ENCODE peak calls at places on chromosomes 11 and 22, in eight cellular contexts. One of them, this sample, is unnamed.
A peak's percentile ranks its signal among the peaks of the same experiment; 100 is the strongest.

GRCh38 chr11:66070604-66071325 is 693 bp downstream of the PACS1 start:
- DNase-seq in fibroblast of the aortic adventitia: peak; percentile 53
- DNase-seq in heart left ventricle: peak; percentile 80
- DNase-seq in GM04503: no peak
- DNase-seq in aorta: peak; percentile 91
- DNase-seq in neural crest cell: peak; percentile 30
- DNase-seq in ovary: peak; percentile 64
- DNase-seq in T-helper 1 cell: no peak
- DNase-seq in this sample: peak; percentile 51

GRCh38 chr11:125451400-125452124 is 44.5 kb downstream of the FEZ1 start:
- DNase-seq in ovary: peak; percentile 69
- DNase-seq in heart left ventricle: no peak
- DNase-seq in fibroblast of the aortic adventitia: peak; percentile 46
- DNase-seq in T-helper 1 cell: no peak
- DNase-seq in neural crest cell: peak; percentile 69
- DNase-seq in aorta: peak; percentile 84
- DNase-seq in GM04503: no peak
- DNase-seq in this sample: no peak

GRCh38 chr11:118625036-118625690 is 17.7 kb downstream of the PHLDB1 start:
- DNase-seq in GM04503: no peak
- DNase-seq in ovary: peak; percentile 25
- DNase-seq in T-helper 1 cell: no peak
- DNase-seq in neural crest cell: no peak
- DNase-seq in heart left ventricle: peak; percentile 12
- DNase-seq in aorta: peak; percentile 53
- DNase-seq in fibroblast of the aortic adventitia: no peak
- DNase-seq in this sample: no peak

GRCh38 chr22:42343551-42344081 is 73.2 kb upstream of the TCF20 start:
- DNase-seq in fibroblast of the aortic adventitia: no peak
- DNase-seq in aorta: no peak
- DNase-seq in T-helper 1 cell: no peak
- DNase-seq in ovary: peak; percentile 66
- DNase-seq in neural crest cell: no peak
- DNase-seq in heart left ventricle: no peak
- DNase-seq in GM04503: no peak
- DNase-seq in this sample: no peak

GRCh38 chr11:128407962-128408361 is 179.4 kb downstream of the ETS1 start:
- DNase-seq in heart left ventricle: no peak
- DNase-seq in fibroblast of the aortic adventitia: peak; percentile 96
- DNase-seq in T-helper 1 cell: no peak
- DNase-seq in neural crest cell: no peak
- DNase-seq in aorta: no peak
- DNase-seq in GM04503: peak; percentile 94
- DNase-seq in ovary: no peak
- DNase-seq in this sample: peak; percentile 16

GRCh38 chr11:33633251-33634003 is 67.2 kb downstream of the C11orf91 start:
- DNase-seq in fibroblast of the aortic adventitia: peak; percentile 25
- DNase-seq in GM04503: no peak
- DNase-seq in heart left ventricle: no peak
- DNase-seq in aorta: no peak
- DNase-seq in neural crest cell: no peak
- DNase-seq in T-helper 1 cell: no peak
- DNase-seq in ovary: no peak
- DNase-seq in this sample: peak; percentile 86

GRCh38 chr11:113142508-113142907 is 171.9 kb upstream of the TTC12 start:
- DNase-seq in T-helper 1 cell: no peak
- DNase-seq in aorta: no peak
- DNase-seq in heart left ventricle: no peak
- DNase-seq in fibroblast of the aortic adventitia: no peak
- DNase-seq in ovary: no peak
- DNase-seq in GM04503: no peak
- DNase-seq in neural crest cell: no peak
- DNase-seq in this sample: no peak

GRCh38 chr11:116930177-116930576 is 92.8 kb upstream of the APOA1 start:
- DNase-seq in ovary: no peak
- DNase-seq in neural crest cell: no peak
- DNase-seq in aorta: no peak
- DNase-seq in GM04503: no peak
- DNase-seq in heart left ventricle: no peak
- DNase-seq in fibroblast of the aortic adventitia: peak; percentile 57
- DNase-seq in T-helper 1 cell: no peak
- DNase-seq in this sample: peak; percentile 49

GRCh38 chr22:44753189-44754042 is 1.0 kb downstream of the ARHGAP8 start:
- DNase-seq in ovary: no peak
- DNase-seq in GM04503: peak; percentile 28
- DNase-seq in T-helper 1 cell: no peak
- DNase-seq in fibroblast of the aortic adventitia: peak; percentile 88
- DNase-seq in neural crest cell: no peak
- DNase-seq in aorta: no peak
- DNase-seq in heart left ventricle: no peak
- DNase-seq in this sample: peak; percentile 49

GRCh38 chr11:65642014-65642671 is 4.2 kb downstream of the SIPA1 start:
- DNase-seq in neural crest cell: no peak
- DNase-seq in T-helper 1 cell: no peak
- DNase-seq in aorta: no peak
- DNase-seq in fibroblast of the aortic adventitia: no peak
- DNase-seq in GM04503: no peak
- DNase-seq in heart left ventricle: no peak
- DNase-seq in ovary: no peak
- DNase-seq in this sample: no peak

GRCh38 chr11:15735711-15736110 is 620.6 kb downstream of the SOX6 start:
- DNase-seq in aorta: no peak
- DNase-seq in neural crest cell: no peak
- DNase-seq in T-helper 1 cell: no peak
- DNase-seq in ovary: no peak
- DNase-seq in heart left ventricle: no peak
- DNase-seq in fibroblast of the aortic adventitia: no peak
- DNase-seq in GM04503: no peak
- DNase-seq in this sample: no peak

GRCh38 chr11:15472405-15472799 is 357.7 kb downstream of the INSC start:
- DNase-seq in T-helper 1 cell: no peak
- DNase-seq in heart left ventricle: no peak
- DNase-seq in fibroblast of the aortic adventitia: no peak
- DNase-seq in ovary: no peak
- DNase-seq in aorta: no peak
- DNase-seq in neural crest cell: no peak
- DNase-seq in GM04503: no peak
- DNase-seq in this sample: no peak

GRCh38 chr11:25327656-25328055 is 830.8 kb downstream of the LUZP2 start:
- DNase-seq in ovary: no peak
- DNase-seq in aorta: no peak
- DNase-seq in neural crest cell: no peak
- DNase-seq in T-helper 1 cell: no peak
- DNase-seq in fibroblast of the aortic adventitia: no peak
- DNase-seq in GM04503: no peak
- DNase-seq in heart left ventricle: no peak
- DNase-seq in this sample: no peak

GRCh38 chr22:38180841-38181452 is 683 bp downstream of the PLA2G6 start:
- DNase-seq in GM04503: no peak
- DNase-seq in fibroblast of the aortic adventitia: no peak
- DNase-seq in heart left ventricle: peak; percentile 64
- DNase-seq in aorta: peak; percentile 77
- DNase-seq in neural crest cell: no peak
- DNase-seq in T-helper 1 cell: no peak
- DNase-seq in ovary: peak; percentile 43
- DNase-seq in this sample: no peak

GRCh38 chr11:126992065-126992803 is 8.3 kb downstream of the KIRREL3 start:
- DNase-seq in aorta: no peak
- DNase-seq in fibroblast of the aortic adventitia: peak; percentile 90
- DNase-seq in heart left ventricle: no peak
- DNase-seq in GM04503: peak; percentile 100
- DNase-seq in neural crest cell: no peak
- DNase-seq in ovary: no peak
- DNase-seq in T-helper 1 cell: no peak
- DNase-seq in this sample: peak; percentile 96

GRCh38 chr11:7671807-7672206 is 1.5 kb downstream of the CYB5R2 start:
- DNase-seq in ovary: no peak
- DNase-seq in GM04503: no peak
- DNase-seq in neural crest cell: no peak
- DNase-seq in heart left ventricle: no peak
- DNase-seq in aorta: no peak
- DNase-seq in T-helper 1 cell: no peak
- DNase-seq in fibroblast of the aortic adventitia: no peak
- DNase-seq in this sample: no peak

GRCh38 chr11:35267504-35267903 is 128.5 kb downstream of the CD44 start:
- DNase-seq in neural crest cell: no peak
- DNase-seq in ovary: no peak
- DNase-seq in GM04503: peak; percentile 45
- DNase-seq in aorta: no peak
- DNase-seq in heart left ventricle: no peak
- DNase-seq in fibroblast of the aortic adventitia: peak; percentile 67
- DNase-seq in T-helper 1 cell: no peak
- DNase-seq in this sample: peak; percentile 90

GRCh38 chr11:91100432-91100831 is 877.6 kb upstream of the CHORDC1 start:
- DNase-seq in heart left ventricle: no peak
- DNase-seq in GM04503: no peak
- DNase-seq in aorta: no peak
- DNase-seq in T-helper 1 cell: no peak
- DNase-seq in fibroblast of the aortic adventitia: no peak
- DNase-seq in neural crest cell: no peak
- DNase-seq in ovary: no peak
- DNase-seq in this sample: peak; percentile 15

GRCh38 chr11:66956689-66957290 is 1.4 kb downstream of the PC start:
- DNase-seq in neural crest cell: no peak
- DNase-seq in fibroblast of the aortic adventitia: peak; percentile 58
- DNase-seq in GM04503: no peak
- DNase-seq in heart left ventricle: no peak
- DNase-seq in ovary: no peak
- DNase-seq in aorta: peak; percentile 50
- DNase-seq in T-helper 1 cell: no peak
- DNase-seq in this sample: peak; percentile 87

GRCh38 chr11:34976496-34976895 is 60.1 kb downstream of the PDHX start:
- DNase-seq in GM04503: no peak
- DNase-seq in fibroblast of the aortic adventitia: peak; percentile 31
- DNase-seq in ovary: no peak
- DNase-seq in aorta: no peak
- DNase-seq in neural crest cell: no peak
- DNase-seq in heart left ventricle: no peak
- DNase-seq in T-helper 1 cell: no peak
- DNase-seq in this sample: no peak

GRCh38 chr11:107928767-107929507 is 689 bp downstream of the RAB39A start:
- DNase-seq in fibroblast of the aortic adventitia: no peak
- DNase-seq in heart left ventricle: no peak
- DNase-seq in GM04503: no peak
- DNase-seq in T-helper 1 cell: no peak
- DNase-seq in ovary: no peak
- DNase-seq in aorta: no peak
- DNase-seq in neural crest cell: peak; percentile 13
- DNase-seq in this sample: no peak

GRCh38 chr11:128359515-128359914 is 227.8 kb downstream of the ETS1 start:
- DNase-seq in heart left ventricle: no peak
- DNase-seq in ovary: no peak
- DNase-seq in fibroblast of the aortic adventitia: peak; percentile 69
- DNase-seq in T-helper 1 cell: no peak
- DNase-seq in GM04503: peak; percentile 50
- DNase-seq in aorta: no peak
- DNase-seq in neural crest cell: no peak
- DNase-seq in this sample: no peak

GRCh38 chr11:17645190-17645970 is 74.0 kb upstream of the MYOD1 start:
- DNase-seq in ovary: no peak
- DNase-seq in fibroblast of the aortic adventitia: no peak
- DNase-seq in GM04503: no peak
- DNase-seq in aorta: no peak
- DNase-seq in heart left ventricle: no peak
- DNase-seq in T-helper 1 cell: no peak
- DNase-seq in neural crest cell: no peak
- DNase-seq in this sample: no peak

This sample was measured in astrocyte of the spinal cord.